ENCODE peak calls at places on chromosomes 13 and 19, in five cellular contexts. R is heart right ventricle, G is AG10803, M is MCF 10A, J is cardiac fibroblast. N is an unnamed sample.

GRCh38 chr13:43170497-43170896 is 147.1 kb downstream of the DNAJC15 start:
- DNase-seq in J (no peak), R (no peak), G (no peak), M (no peak), N (no peak)

GRCh38 chr19:41746593-41747227 is 8.6 kb upstream of the CEACAM6 start:
- DNase-seq in J (peak), M (peak), R (no peak), G (peak), N (peak)

GRCh38 chr19:55246462-55247451 is 12.1 kb downstream of the PPP6R1 start:
- DNase-seq in G (no peak), J (no peak), R (no peak), M (no peak), N (no peak)

GRCh38 chr13:31699650-31700049 is 39.7 kb upstream of the RXFP2 start:
- DNase-seq in R (no peak), G (no peak), M (peak), J (peak), N (no peak)

GRCh38 chr13:83515267-83515666 is 367.0 kb downstream of the SLITRK1 start:
- DNase-seq in R (no peak), M (peak), J (peak), G (peak), N (peak)

GRCh38 chr13:48304132-48304876 is 753 bp downstream of the RB1 start:
- DNase-seq in M (peak), G (peak), J (peak), R (peak), N (peak)

GRCh38 chr19:16073481-16073880 is 2.8 kb upstream of the TPM4 start:
- DNase-seq in M (no peak), G (no peak), R (no peak), J (no peak), N (no peak)

GRCh38 chr19:40763963-40764362 is 11.4 kb upstream of the MIA start:
- DNase-seq in J (no peak), M (no peak), R (no peak), G (no peak), N (no peak)

GRCh38 chr13:40404407-40404806 is 262.0 kb downstream of the FOXO1 start:
- DNase-seq in J (no peak), R (no peak), G (no peak), M (no peak), N (no peak)

GRCh38 chr19:46955114-46955812 is 64.4 kb upstream of the NPAS1 start:
- DNase-seq in J (peak), G (no peak), M (no peak), R (no peak), N (peak)

GRCh38 chr13:94412870-94413269 is 66.6 kb downstream of the DCT start:
- DNase-seq in J (no peak), G (no peak), M (no peak), R (no peak), N (no peak)

GRCh38 chr13:112713517-112714253 is 23.8 kb downstream of the ATP11A start:
- DNase-seq in R (no peak), J (no peak), M (no peak), G (no peak), N (no peak)

GRCh38 chr13:79659161-79659560 is 178.2 kb downstream of the NDFIP2 start:
- DNase-seq in J (peak), G (peak), M (no peak), R (peak), N (no peak)

GRCh38 chr19:15378529-15379082 is 981 bp downstream of the AKAP8 start:
- DNase-seq in R (no peak), M (peak), J (peak), G (peak), N (peak)

GRCh38 chr13:19596960-19597361 is 35.6 kb upstream of the TPTE2 start:
- DNase-seq in M (peak), R (no peak), G (no peak), J (peak), N (peak)

GRCh38 chr13:98349731-98350305 is 172.7 kb upstream of the RNF113B start:
- DNase-seq in R (peak), M (no peak), J (no peak), G (no peak), N (no peak)

GRCh38 chr19:4538601-4538954 is 1.3 kb downstream of the LRG1 start:
- DNase-seq in J (no peak), R (no peak), M (no peak), G (no peak), N (no peak)

GRCh38 chr13:28316841-28317240 is 178.1 kb downstream of the FLT1 start:
- DNase-seq in M (no peak), G (no peak), R (no peak), J (no peak), N (no peak)

GRCh38 chr19:11269408-11269807 is 7.1 kb upstream of the DOCK6 start:
- DNase-seq in R (no peak), G (no peak), M (peak), J (peak), N (peak)

GRCh38 chr13:27952931-27953670 is 16.0 kb downstream of the CDX2 start:
- DNase-seq in J (no peak), G (no peak), M (no peak), R (no peak), N (no peak)

GRCh38 chr19:12778020-12778904 is 2.9 kb upstream of the HOOK2 start:
- DNase-seq in R (peak), J (peak), M (peak), G (peak), N (peak)

GRCh38 chr13:110364081-110364480 is 57.0 kb downstream of the COL4A2 start:
- DNase-seq in R (no peak), J (no peak), M (no peak), G (no peak), N (no peak)

GRCh38 chr13:110360598-110360997 is 53.5 kb downstream of the COL4A2 start:
- DNase-seq in M (no peak), G (no peak), R (no peak), J (no peak), N (no peak)

GRCh38 chr13:110361365-110361911 is 54.4 kb downstream of the COL4A2 start:
- DNase-seq in J (peak), M (no peak), R (peak), G (peak), N (no peak)

GRCh38 chr13:110365876-110366275 is 58.8 kb downstream of the COL4A2 start:
- DNase-seq in J (no peak), M (no peak), R (no peak), G (no peak), N (no peak)

GRCh38 chr13:110363009-110363408 is 55.9 kb downstream of the COL4A2 start:
- DNase-seq in J (no peak), G (no peak), R (no peak), M (no peak), N (no peak)
- TF ChIP-seq CTCF in J (peak), G (no peak), R (no peak), M (peak), N (peak)

DNA sequence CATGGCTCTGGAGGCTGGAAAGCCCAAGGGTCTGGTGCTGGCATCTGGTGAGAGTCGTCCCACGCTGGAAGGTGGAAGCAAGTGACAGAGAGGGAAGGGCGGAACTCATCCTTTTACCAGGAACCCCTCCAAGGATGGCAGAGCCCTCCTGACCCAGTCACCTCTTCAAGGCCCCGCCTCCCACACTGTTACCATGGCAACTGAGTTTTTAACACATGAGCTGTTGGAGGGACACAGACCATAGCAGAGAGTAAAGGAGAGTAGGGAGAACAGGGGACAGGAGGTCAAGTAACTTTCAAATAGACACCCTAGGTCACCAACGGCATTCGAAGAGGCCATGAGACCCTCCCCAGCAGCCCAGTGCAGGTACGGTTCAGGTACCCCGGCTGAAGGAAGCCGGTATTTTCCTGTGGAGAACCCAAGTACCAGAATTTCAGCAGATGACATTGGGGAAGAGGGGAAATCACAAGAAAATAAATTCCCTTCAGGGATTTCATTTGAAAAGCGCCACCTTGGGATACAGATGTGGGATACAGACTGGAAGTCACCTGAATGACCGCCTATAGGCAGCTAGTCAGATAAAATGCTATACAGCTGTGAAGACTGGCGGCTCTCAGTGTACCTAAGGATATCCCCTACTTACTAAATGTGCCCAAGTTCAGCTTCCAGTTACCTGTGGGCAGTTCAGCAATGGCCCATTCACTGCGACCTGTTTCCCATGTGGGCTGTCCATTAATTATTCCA is 8.0 kb downstream of the IL17D start:
- DNase-seq in M (no peak), R (no peak), G (no peak), J (peak), N (no peak)
- TF ChIP-seq CTCF in M (no peak), R (no peak), G (no peak), J (no peak), N (peak)

GRCh38 chr19:2254052-2254872 is 2.0 kb downstream of the JSRP1 start:
- DNase-seq in J (no peak), R (no peak), G (no peak), M (no peak), N (no peak)
- TF ChIP-seq CTCF in J (peak), R (peak), G (peak), M (no peak), N (no peak)

GRCh38 chr19:6425732-6426686 is 1.4 kb upstream of the KHSRP start:
- DNase-seq in M (peak), R (no peak), G (no peak), J (no peak), N (no peak)
- TF ChIP-seq CTCF in M (no peak), R (no peak), G (no peak), J (no peak), N (peak)

GRCh38 chr13:35961461-35962220 is 169.5 kb downstream of the DCLK1 start:
- DNase-seq in M (peak), G (peak), R (no peak), J (peak), N (no peak)
- TF ChIP-seq CTCF in M (no peak), G (peak), R (peak), J (peak), N (peak)

DNA sequence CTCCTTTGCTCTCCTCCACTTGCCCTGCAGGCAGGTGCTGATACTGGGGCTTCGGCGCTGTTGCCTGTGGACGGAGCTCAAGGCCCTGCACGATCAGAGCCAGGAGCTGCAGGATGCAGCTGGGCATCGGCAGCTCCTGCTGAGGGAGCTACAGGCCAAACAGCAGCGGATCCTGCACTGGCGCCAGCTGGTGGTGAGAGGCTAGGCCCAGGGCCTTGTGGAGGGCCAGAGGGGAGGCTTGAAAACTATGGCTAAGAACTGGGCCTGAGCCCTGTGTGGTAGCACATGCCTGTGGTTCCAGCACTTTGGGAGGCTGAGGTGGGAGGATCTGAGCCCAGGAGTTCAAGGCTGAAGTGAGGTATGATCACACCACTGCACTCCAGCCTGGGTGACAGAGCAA is 6.3 kb downstream of the HAUS5 start:
- DNase-seq in M (no peak), G (no peak), R (no peak), J (no peak), N (no peak)
- TF ChIP-seq CTCF in M (no peak), G (no peak), R (no peak), J (no peak), N (peak)

DNA sequence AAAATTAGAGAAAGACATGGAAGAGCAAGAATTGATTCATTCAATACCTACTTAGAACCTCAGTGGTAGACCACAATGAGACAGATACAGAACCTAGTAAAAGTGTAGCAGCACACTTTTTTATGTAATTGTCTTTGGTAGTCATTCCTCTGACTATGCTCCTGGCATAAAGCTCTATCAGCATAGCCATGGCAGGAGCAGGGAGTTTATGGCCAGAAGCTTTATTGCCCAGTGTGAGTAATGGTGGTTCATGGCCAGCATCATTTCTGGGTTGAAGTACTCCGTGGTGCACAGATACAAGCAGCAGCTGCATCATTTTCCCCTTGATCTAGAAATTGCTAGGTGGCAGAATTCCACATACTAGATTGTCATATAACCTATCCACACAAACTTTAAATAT is 352.6 kb downstream of the TBC1D4 start:
- DNase-seq in G (peak), M (no peak), R (no peak), J (no peak), N (peak)
- TF ChIP-seq CTCF in G (no peak), M (no peak), R (no peak), J (no peak), N (no peak)

GRCh38 chr13:37047032-37047431 is 12.5 kb downstream of the SUPT20H start:
- DNase-seq in G (no peak), R (no peak), J (no peak), M (no peak), N (no peak)

GRCh38 chr13:37046062-37046461 is 13.4 kb downstream of the SUPT20H start:
- DNase-seq in R (no peak), M (no peak), G (no peak), J (no peak), N (no peak)

GRCh38 chr13:37047846-37048245 is 11.6 kb downstream of the SUPT20H start:
- DNase-seq in M (no peak), G (no peak), J (no peak), R (no peak), N (no peak)

DNA sequence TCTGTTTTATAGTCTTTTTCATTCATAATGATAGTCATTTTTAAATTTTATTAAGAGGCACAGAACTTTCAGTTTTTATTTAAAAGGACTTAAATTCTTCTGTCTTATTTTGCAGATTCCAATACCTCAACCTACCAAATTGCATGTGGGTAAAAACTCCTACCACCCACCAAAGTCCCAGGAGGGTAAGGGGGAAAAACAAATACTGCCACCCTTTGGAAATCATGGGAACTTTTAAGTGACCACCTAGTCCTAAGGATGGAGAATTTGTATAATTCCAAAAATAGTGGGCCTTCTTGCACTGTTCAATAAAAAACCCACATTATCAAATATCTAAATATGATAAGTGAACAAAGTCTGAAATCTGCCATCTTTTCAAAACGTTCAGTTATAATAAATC is 9.7 kb downstream of the SUPT20H start:
- DNase-seq in G (no peak), M (no peak), J (no peak), R (no peak), N (no peak)
- TF ChIP-seq CTCF in G (no peak), M (no peak), J (peak), R (no peak), N (peak)

N was measured in HFFc6.